ENCODE peak calls at places on chromosome 3, in eight cellular contexts. N, Y, C, W, O, K, B and D are unnamed samples.

GRCh38 chr3:67719333-67719732 is 64.9 kb upstream of the SUCLG2 start:
- DNase-seq in N (no peak), O (no peak), Y (no peak), B (no peak), K (no peak), C (no peak), W (peak), D (no peak)

GRCh38 chr3:20185364-20185732 is 658 bp downstream of the SGO1 start:
- DNase-seq in Y (peak), N (no peak), O (no peak), C (no peak), W (peak), B (peak), K (no peak), D (no peak)

GRCh38 chr3:113273604-113274003 is 62.2 kb downstream of the BOC start:
- DNase-seq in K (no peak), Y (no peak), B (no peak), C (no peak), N (no peak), W (no peak), O (no peak), D (no peak)

GRCh38 chr3:186782542-186783069 is 771 bp upstream of the EIF4A2 start:
- DNase-seq in Y (no peak), K (no peak), O (no peak), C (no peak), N (no peak), W (peak), B (no peak), D (no peak)

GRCh38 chr3:12708584-12709192 is 44.8 kb upstream of the RAF1 start:
- DNase-seq in W (peak), C (no peak), Y (peak), O (no peak), B (peak), N (peak), K (no peak), D (no peak)

GRCh38 chr3:108103040-108103751 is 12.4 kb upstream of the CD47 start:
- DNase-seq in W (no peak), Y (no peak), K (peak), N (no peak), B (no peak), C (no peak), O (peak), D (no peak)

GRCh38 chr3:20060924-20061323 is 20.7 kb downstream of the KAT2B start:
- DNase-seq in C (no peak), W (peak), B (no peak), Y (peak), K (no peak), N (no peak), O (no peak), D (no peak)

GRCh38 chr3:30720586-30721313 is 114.3 kb downstream of the TGFBR2 start:
- DNase-seq in W (peak), K (no peak), N (no peak), Y (peak), O (no peak), B (no peak), C (no peak), D (no peak)

GRCh38 chr3:6779140-6779539 is 81.8 kb upstream of the GRM7 start:
- DNase-seq in B (no peak), W (no peak), O (no peak), N (no peak), K (peak), C (no peak), Y (no peak), D (no peak)

DNA sequence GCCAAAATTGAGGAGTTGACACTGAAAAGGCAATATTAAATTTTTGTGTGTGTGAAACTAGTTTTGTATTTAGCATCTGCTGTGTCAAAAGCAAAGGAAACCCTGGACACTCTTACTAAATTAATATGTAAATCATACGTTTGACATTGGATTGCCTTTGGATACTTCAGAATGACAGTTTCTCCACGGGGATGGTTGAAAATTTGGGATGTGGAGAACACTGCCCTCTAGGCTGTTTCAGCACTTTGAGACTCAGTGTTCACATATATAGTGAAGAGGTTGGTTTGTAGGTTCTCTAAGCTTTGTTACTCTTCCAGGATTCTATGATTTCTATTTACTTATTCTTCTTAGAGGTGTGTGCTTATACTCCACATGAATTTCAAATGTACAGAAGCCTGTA is 3.0 kb downstream of the ROBO2 start:
- DNase-seq in N (no peak), W (no peak), C (no peak), B (no peak), K (no peak), Y (no peak), O (no peak), D (no peak)
- TF ChIP-seq CTCF in N (no peak), W (peak), C (no peak), B (no peak), K (no peak), Y (peak), O (no peak), D (peak)

DNA sequence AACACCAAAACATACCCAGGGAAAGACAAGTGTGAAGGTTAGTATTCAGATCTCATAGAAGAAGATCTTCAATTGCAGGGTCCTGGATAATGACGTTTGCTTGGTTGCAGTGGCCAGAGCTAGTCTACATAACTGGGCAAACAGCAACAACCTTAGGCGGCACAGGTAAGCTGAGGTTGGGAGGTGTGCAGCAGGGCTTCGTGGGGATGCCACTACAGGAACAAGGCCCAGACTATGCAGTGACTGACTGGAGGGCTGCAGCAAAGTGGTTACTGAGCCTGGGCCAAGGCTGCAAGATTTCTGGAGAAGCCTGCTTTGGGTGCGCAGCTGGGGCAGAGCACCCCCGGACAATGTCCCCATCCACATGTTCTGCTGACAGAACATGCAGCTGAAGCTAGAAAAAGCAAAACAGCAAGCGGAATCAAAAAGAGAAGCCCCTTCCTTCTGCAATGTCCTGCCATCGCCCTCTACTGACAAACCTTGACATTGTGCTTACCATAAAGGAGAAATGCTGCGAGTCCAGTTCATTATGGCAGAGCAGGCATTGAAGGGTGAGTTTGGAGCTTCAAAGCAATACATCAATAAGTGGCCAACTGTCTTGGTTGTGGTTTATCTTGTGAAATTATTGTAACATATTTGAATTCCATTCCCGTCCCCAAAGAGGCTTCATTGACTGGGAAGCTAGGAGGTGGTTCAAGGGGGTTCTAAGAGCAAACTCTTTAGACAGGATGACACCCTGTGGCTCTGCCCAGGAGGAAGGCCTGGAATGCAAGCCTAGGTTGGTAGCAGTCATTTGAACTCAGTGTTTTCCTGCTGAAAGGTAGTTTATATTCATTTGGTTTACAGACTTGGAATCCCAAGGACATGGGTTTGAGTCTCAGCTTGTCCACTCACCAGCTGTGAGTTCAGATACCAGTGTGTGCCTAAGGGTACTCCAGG is 217.0 kb downstream of the PDCD6IP start:
- DNase-seq in B (no peak), Y (peak), N (no peak), K (no peak), W (peak), C (peak), O (no peak), D (no peak)
- TF ChIP-seq CTCF in B (no peak), Y (peak), N (no peak), K (no peak), W (no peak), C (peak), O (no peak), D (peak)

GRCh38 chr3:100527347-100527735 is 34.9 kb downstream of the TMEM45A start:
- DNase-seq in K (no peak), Y (no peak), B (no peak), N (no peak), O (no peak), W (peak), C (no peak), D (no peak)
- TF ChIP-seq CTCF in K (no peak), Y (no peak), B (no peak), N (no peak), O (no peak), W (no peak), C (no peak), D (no peak)

GRCh38 chr3:42556089-42556632 is 25.6 kb downstream of the SEC22C start:
- DNase-seq in B (no peak), C (no peak), N (no peak), W (no peak), O (no peak), Y (no peak), K (no peak), D (no peak)

GRCh38 chr3:42562047-42562907 is 19.5 kb downstream of the SEC22C start:
- DNase-seq in B (no peak), C (no peak), O (no peak), N (no peak), Y (peak), W (no peak), K (no peak), D (no peak)

GRCh38 chr3:42552830-42553229 is 28.9 kb downstream of the SEC22C start:
- DNase-seq in C (no peak), Y (no peak), K (no peak), W (no peak), O (no peak), N (no peak), B (no peak), D (no peak)

GRCh38 chr3:42557849-42558248 is 23.9 kb downstream of the SEC22C start:
- DNase-seq in O (no peak), K (no peak), Y (no peak), C (no peak), W (no peak), B (no peak), N (no peak), D (no peak)
- TF ChIP-seq CTCF in O (no peak), K (no peak), Y (no peak), C (peak), W (no peak), B (no peak), N (no peak), D (no peak)

GRCh38 chr3:184037816-184038215 is 6.3 kb downstream of the HTR3D start:
- DNase-seq in Y (no peak), B (no peak), W (no peak), K (no peak), O (no peak), C (no peak), N (no peak), D (no peak)
- TF ChIP-seq CTCF in Y (no peak), B (no peak), W (no peak), K (no peak), O (no peak), C (no peak), N (no peak), D (no peak)

DNA sequence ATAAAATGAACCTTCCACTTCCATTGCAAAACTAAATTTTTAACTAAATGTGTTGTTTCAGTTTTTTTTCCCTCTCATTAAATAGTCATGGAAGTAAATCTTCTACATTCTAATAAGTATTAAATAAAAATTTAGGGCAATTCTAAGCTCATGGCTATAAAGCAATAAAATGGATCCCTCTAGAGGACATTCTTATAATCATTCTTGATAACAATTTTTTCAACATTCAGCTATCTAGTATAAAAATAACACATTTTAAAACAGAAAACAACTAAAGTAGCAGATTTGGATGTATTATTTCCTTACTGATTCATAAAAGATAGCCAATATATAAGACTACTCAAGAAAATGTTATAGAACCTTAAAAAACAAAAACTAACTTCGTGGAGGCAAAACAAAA is 393.1 kb downstream of the PLOD2 start:
- DNase-seq in O (no peak), W (no peak), Y (peak), B (no peak), N (no peak), C (no peak), K (no peak), D (no peak)
- TF ChIP-seq CTCF in O (no peak), W (peak), Y (peak), B (peak), N (peak), C (no peak), K (no peak), D (peak)